ENCODE peak calls at places on chromosome 1, in nine cellular contexts. One of them, this sample, is unnamed.
A peak's percentile ranks its signal among the peaks of the same experiment; 100 is the strongest.

GRCh38 chr1:244863491-244864252 is 671 bp downstream of the HNRNPU start:
- DNase-seq in CD8-positive, alpha-beta T cell: no peak
- DNase-seq in HAP-1: no peak
- DNase-seq in thyroid gland: peak; percentile 33
- DNase-seq in body of pancreas: peak; percentile 45
- DNase-seq in pancreas: no peak
- DNase-seq in CD8-positive, alpha-beta memory T cell: no peak
- DNase-seq in psoas muscle: peak; percentile 58
- DNase-seq in lower lobe of right lung: peak; percentile 69
- DNase-seq in this sample: peak; percentile 37

GRCh38 chr1:153687346-153687745 is 8.9 kb downstream of the NPR1 start:
- DNase-seq in CD8-positive, alpha-beta T cell: no peak
- DNase-seq in HAP-1: no peak
- DNase-seq in thyroid gland: no peak
- DNase-seq in body of pancreas: no peak
- DNase-seq in pancreas: no peak
- DNase-seq in CD8-positive, alpha-beta memory T cell: no peak
- DNase-seq in psoas muscle: no peak
- DNase-seq in lower lobe of right lung: peak; percentile 30
- DNase-seq in this sample: no peak

GRCh38 chr1:109485001-109485400 is 1.3 kb downstream of the ATXN7L2 start:
- DNase-seq in CD8-positive, alpha-beta T cell: no peak
- DNase-seq in HAP-1: no peak
- DNase-seq in thyroid gland: no peak
- DNase-seq in body of pancreas: no peak
- DNase-seq in pancreas: no peak
- DNase-seq in CD8-positive, alpha-beta memory T cell: no peak
- DNase-seq in psoas muscle: no peak
- DNase-seq in lower lobe of right lung: no peak
- DNase-seq in this sample: no peak

GRCh38 chr1:235866207-235866912 is at the start of gene LYST:
- DNase-seq in CD8-positive, alpha-beta T cell: peak; percentile 69
- DNase-seq in HAP-1: peak; percentile 25
- DNase-seq in thyroid gland: peak; percentile 63
- DNase-seq in body of pancreas: peak; percentile 49
- DNase-seq in pancreas: no peak
- DNase-seq in CD8-positive, alpha-beta memory T cell: no peak
- DNase-seq in psoas muscle: no peak
- DNase-seq in lower lobe of right lung: peak; percentile 70
- DNase-seq in this sample: peak; percentile 26

GRCh38 chr1:222600274-222600673 is 10.5 kb upstream of the TAF1A start:
- DNase-seq in CD8-positive, alpha-beta T cell: no peak
- DNase-seq in HAP-1: no peak
- DNase-seq in thyroid gland: no peak
- DNase-seq in body of pancreas: no peak
- DNase-seq in pancreas: no peak
- DNase-seq in CD8-positive, alpha-beta memory T cell: no peak
- DNase-seq in psoas muscle: no peak
- DNase-seq in lower lobe of right lung: no peak
- DNase-seq in this sample: no peak

GRCh38 chr1:169031566-169032224 is 74.8 kb upstream of the ATP1B1 start:
- DNase-seq in CD8-positive, alpha-beta T cell: no peak
- DNase-seq in HAP-1: no peak
- DNase-seq in thyroid gland: peak; percentile 49
- DNase-seq in body of pancreas: no peak
- DNase-seq in pancreas: no peak
- DNase-seq in CD8-positive, alpha-beta memory T cell: no peak
- DNase-seq in psoas muscle: no peak
- DNase-seq in lower lobe of right lung: no peak
- DNase-seq in this sample: no peak

GRCh38 chr1:238272145-238272544 is 381.4 kb upstream of the ZP4 start:
- DNase-seq in CD8-positive, alpha-beta T cell: no peak
- DNase-seq in HAP-1: no peak
- DNase-seq in thyroid gland: no peak
- DNase-seq in body of pancreas: no peak
- DNase-seq in pancreas: no peak
- DNase-seq in CD8-positive, alpha-beta memory T cell: no peak
- DNase-seq in psoas muscle: no peak
- DNase-seq in lower lobe of right lung: no peak
- DNase-seq in this sample: no peak

GRCh38 chr1:9111957-9112356 is 16.9 kb downstream of the GPR157 start:
- DNase-seq in CD8-positive, alpha-beta T cell: no peak
- DNase-seq in HAP-1: no peak
- DNase-seq in thyroid gland: no peak
- DNase-seq in body of pancreas: no peak
- DNase-seq in pancreas: no peak
- DNase-seq in CD8-positive, alpha-beta memory T cell: no peak
- DNase-seq in psoas muscle: no peak
- DNase-seq in lower lobe of right lung: no peak
- DNase-seq in this sample: no peak

GRCh38 chr1:204417231-204417997 is 5.8 kb upstream of the PPP1R15B start:
- DNase-seq in CD8-positive, alpha-beta T cell: no peak
- DNase-seq in HAP-1: no peak
- DNase-seq in thyroid gland: peak; percentile 67
- DNase-seq in body of pancreas: peak; percentile 89
- DNase-seq in pancreas: peak; percentile 80
- DNase-seq in CD8-positive, alpha-beta memory T cell: no peak
- DNase-seq in psoas muscle: peak; percentile 45
- DNase-seq in lower lobe of right lung: peak; percentile 53
- DNase-seq in this sample: peak; percentile 63

GRCh38 chr1:47596328-47596727 is 158.5 kb downstream of the FOXD2 start:
- DNase-seq in CD8-positive, alpha-beta T cell: peak; percentile 5
- DNase-seq in HAP-1: no peak
- DNase-seq in thyroid gland: no peak
- DNase-seq in body of pancreas: no peak
- DNase-seq in pancreas: no peak
- DNase-seq in CD8-positive, alpha-beta memory T cell: no peak
- DNase-seq in psoas muscle: no peak
- DNase-seq in lower lobe of right lung: no peak
- DNase-seq in this sample: no peak

GRCh38 chr1:92094595-92094994 is 14.4 kb downstream of the BTBD8 start:
- DNase-seq in CD8-positive, alpha-beta T cell: no peak
- DNase-seq in HAP-1: no peak
- DNase-seq in thyroid gland: no peak
- DNase-seq in body of pancreas: no peak
- DNase-seq in pancreas: no peak
- DNase-seq in CD8-positive, alpha-beta memory T cell: no peak
- DNase-seq in psoas muscle: no peak
- DNase-seq in lower lobe of right lung: no peak
- DNase-seq in this sample: no peak

DNA sequence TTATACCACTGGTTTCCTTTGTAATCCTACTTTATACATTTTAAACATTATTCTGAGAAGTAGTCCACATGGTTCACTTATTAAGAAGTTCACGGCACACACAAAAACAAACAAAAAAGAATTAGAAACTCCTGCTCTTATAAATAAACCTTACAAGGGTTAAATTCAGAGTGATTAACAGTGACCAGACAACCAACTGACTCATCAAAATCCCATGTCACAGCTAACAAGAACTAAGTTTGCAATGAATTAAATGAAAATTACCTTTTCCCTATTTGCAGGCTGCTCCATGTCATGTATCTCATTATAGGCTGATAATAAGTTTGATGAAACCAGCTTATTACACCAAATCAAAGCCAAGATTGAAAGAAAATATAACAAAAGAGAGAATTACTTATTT is 77.5 kb downstream of the PUM1 start:
- DNase-seq in CD8-positive, alpha-beta T cell: no peak
- DNase-seq in HAP-1: no peak
- DNase-seq in thyroid gland: no peak
- DNase-seq in body of pancreas: no peak
- DNase-seq in pancreas: no peak
- DNase-seq in CD8-positive, alpha-beta memory T cell: no peak
- DNase-seq in psoas muscle: no peak
- DNase-seq in lower lobe of right lung: no peak
- DNase-seq in this sample: no peak
- H3K4me1 ChIP-seq in CD8-positive, alpha-beta T cell: peaks cover 13% of the 10 kb centered on the region
- H3K4me1 ChIP-seq in HAP-1: peaks cover 59% of the 10 kb centered on the region
- H3K4me1 ChIP-seq in thyroid gland: peaks cover 66% of the 10 kb centered on the region
- H3K4me1 ChIP-seq in body of pancreas: peaks cover 28% of the 10 kb centered on the region
- H3K4me1 ChIP-seq in pancreas: peaks cover 20% of the 10 kb centered on the region
- H3K4me1 ChIP-seq in CD8-positive, alpha-beta memory T cell: peaks cover 15% of the 10 kb centered on the region
- H3K4me1 ChIP-seq in psoas muscle: peaks cover 95% of the 10 kb centered on the region
- H3K4me1 ChIP-seq in lower lobe of right lung: peaks cover 33% of the 10 kb centered on the region
- H3K4me1 ChIP-seq in this sample: peaks cover 87% of the 10 kb centered on the region

DNA sequence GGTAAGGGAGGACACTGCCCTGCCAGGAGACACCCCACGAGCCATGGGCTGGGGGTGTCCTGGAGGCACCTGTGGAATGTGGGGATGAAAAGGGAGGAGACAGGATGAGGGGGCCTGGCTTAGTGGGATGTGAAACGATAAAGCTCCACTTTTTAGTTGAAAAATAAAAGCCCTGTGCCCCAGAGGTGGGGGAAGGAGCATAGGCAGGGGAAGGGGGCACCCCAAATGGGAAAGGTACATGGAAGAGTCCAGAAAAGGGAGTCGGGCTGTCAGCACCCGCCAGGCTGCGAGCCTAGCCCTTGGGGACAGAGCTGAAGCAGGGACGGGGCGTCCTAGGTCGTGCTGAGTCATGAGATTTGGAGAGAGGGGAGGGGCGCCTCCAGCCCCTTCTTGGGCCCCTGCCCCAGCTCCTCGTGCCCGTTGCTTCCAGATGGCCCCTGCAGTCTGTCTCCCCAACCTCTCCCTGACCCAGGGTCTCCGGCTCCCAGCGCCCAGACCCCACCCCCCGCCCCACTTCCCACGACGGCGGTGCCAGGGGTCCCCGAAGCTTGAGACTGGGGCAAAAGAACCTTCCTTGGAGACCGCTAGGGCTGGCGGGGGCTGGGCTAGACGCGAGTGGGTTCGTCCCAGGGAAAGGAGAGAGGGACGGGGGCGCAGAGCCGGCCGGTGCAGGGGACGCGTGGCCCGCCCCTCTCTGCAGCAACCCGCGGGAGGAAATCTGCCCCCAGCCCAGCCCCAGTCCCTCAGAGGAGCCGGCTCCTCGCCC is 795 bp downstream of the SYT2 start:
- DNase-seq in CD8-positive, alpha-beta T cell: no peak
- DNase-seq in HAP-1: no peak
- DNase-seq in thyroid gland: no peak
- DNase-seq in body of pancreas: no peak
- DNase-seq in pancreas: no peak
- DNase-seq in CD8-positive, alpha-beta memory T cell: no peak
- DNase-seq in psoas muscle: no peak
- DNase-seq in lower lobe of right lung: no peak
- DNase-seq in this sample: no peak
- H3K4me3 ChIP-seq in CD8-positive, alpha-beta T cell: no peak overlapping the region
- H3K4me3 ChIP-seq in HAP-1: peak overlapping the region; percentile 39
- H3K4me3 ChIP-seq in thyroid gland: no peak overlapping the region
- H3K4me3 ChIP-seq in body of pancreas: no peak overlapping the region
- H3K4me3 ChIP-seq in pancreas: peak overlapping the region; percentile 38
- H3K4me3 ChIP-seq in CD8-positive, alpha-beta memory T cell: no peak overlapping the region
- H3K4me3 ChIP-seq in psoas muscle: peak overlapping the region; percentile 60
- H3K4me3 ChIP-seq in lower lobe of right lung: peak overlapping the region; percentile 40
- H3K4me3 ChIP-seq in this sample: peak overlapping the region; percentile 31

DNA sequence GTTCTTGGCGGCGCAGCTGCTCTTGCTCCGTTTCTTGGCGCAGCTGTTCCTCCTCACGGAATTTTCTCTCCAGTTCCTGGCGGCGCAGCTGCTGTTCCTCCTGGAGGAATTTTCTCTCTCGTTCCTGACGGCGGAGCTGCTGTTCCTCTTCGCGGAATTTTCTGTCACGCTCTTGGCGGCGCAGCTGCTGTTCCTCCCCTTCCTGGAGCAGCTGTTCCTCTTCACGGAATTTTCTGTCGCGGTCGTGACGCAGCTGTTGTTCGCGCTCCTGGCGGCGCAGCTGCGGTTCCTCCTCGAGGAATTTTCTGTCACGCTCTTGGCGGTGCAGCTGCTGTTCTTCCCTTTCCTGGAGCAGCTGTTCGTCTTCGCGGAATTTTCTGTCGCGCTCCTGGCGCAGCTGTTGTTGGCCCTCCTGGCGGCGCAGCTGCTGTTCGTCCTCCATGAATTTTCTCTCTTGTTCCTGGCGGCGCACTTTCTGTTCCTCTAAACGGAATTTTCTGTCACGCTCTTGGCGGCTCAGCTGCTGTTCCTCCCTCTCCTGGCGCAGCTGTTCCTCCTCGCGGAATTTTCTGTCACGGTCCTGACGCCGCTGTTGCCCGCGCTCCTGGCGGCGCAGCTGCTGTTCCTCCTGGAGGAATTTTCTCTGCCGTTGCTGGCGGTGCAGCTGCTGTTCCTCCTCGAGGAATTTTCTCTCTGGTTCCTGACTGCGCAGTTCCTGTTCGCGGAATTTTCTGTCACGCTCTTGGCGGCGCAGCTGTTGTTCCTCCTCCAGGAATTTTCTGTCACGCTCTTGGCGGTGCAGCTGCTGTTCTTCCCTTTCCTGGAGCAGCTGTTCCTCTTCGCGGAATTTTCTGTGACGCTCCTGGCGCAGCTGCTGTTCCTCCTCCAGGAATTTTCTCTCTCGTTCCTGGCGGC is 7.0 kb downstream of the TCHH start:
- DNase-seq in CD8-positive, alpha-beta T cell: no peak
- DNase-seq in HAP-1: no peak
- DNase-seq in thyroid gland: no peak
- DNase-seq in body of pancreas: peak; percentile 9
- DNase-seq in pancreas: no peak
- DNase-seq in CD8-positive, alpha-beta memory T cell: no peak
- DNase-seq in psoas muscle: peak; percentile 18
- DNase-seq in lower lobe of right lung: no peak
- DNase-seq in this sample: no peak
- H3K4me1 ChIP-seq in CD8-positive, alpha-beta T cell: peaks cover 38% of the 10 kb centered on the region
- H3K4me1 ChIP-seq in HAP-1: no peaks in the 10 kb centered on the region
- H3K4me1 ChIP-seq in thyroid gland: peaks cover 38% of the 10 kb centered on the region
- H3K4me1 ChIP-seq in body of pancreas: peaks cover 54% of the 10 kb centered on the region
- H3K4me1 ChIP-seq in pancreas: peaks cover 6% of the 10 kb centered on the region
- H3K4me1 ChIP-seq in CD8-positive, alpha-beta memory T cell: peaks cover 21% of the 10 kb centered on the region
- H3K4me1 ChIP-seq in psoas muscle: no peaks in the 10 kb centered on the region
- H3K4me1 ChIP-seq in lower lobe of right lung: peaks cover 50% of the 10 kb centered on the region
- H3K4me1 ChIP-seq in this sample: peaks cover 5% of the 10 kb centered on the region

GRCh38 chr1:180156631-180157091 is 2.0 kb downstream of the QSOX1 start:
- DNase-seq in CD8-positive, alpha-beta T cell: no peak
- DNase-seq in HAP-1: no peak
- DNase-seq in thyroid gland: no peak
- DNase-seq in body of pancreas: no peak
- DNase-seq in pancreas: no peak
- DNase-seq in CD8-positive, alpha-beta memory T cell: no peak
- DNase-seq in psoas muscle: no peak
- DNase-seq in lower lobe of right lung: no peak
- DNase-seq in this sample: no peak

GRCh38 chr1:180158149-180159147 is 3.8 kb downstream of the QSOX1 start:
- DNase-seq in CD8-positive, alpha-beta T cell: no peak
- DNase-seq in HAP-1: no peak
- DNase-seq in thyroid gland: no peak
- DNase-seq in body of pancreas: peak; percentile 76
- DNase-seq in pancreas: peak; percentile 74
- DNase-seq in CD8-positive, alpha-beta memory T cell: no peak
- DNase-seq in psoas muscle: no peak
- DNase-seq in lower lobe of right lung: no peak
- DNase-seq in this sample: no peak

GRCh38 chr1:180157108-180157507 is 2.4 kb downstream of the QSOX1 start:
- DNase-seq in CD8-positive, alpha-beta T cell: no peak
- DNase-seq in HAP-1: no peak
- DNase-seq in thyroid gland: no peak
- DNase-seq in body of pancreas: no peak
- DNase-seq in pancreas: no peak
- DNase-seq in CD8-positive, alpha-beta memory T cell: no peak
- DNase-seq in psoas muscle: no peak
- DNase-seq in lower lobe of right lung: no peak
- DNase-seq in this sample: no peak

GRCh38 chr1:180156201-180156600 is 1.5 kb downstream of the QSOX1 start:
- DNase-seq in CD8-positive, alpha-beta T cell: no peak
- DNase-seq in HAP-1: no peak
- DNase-seq in thyroid gland: no peak
- DNase-seq in body of pancreas: no peak
- DNase-seq in pancreas: no peak
- DNase-seq in CD8-positive, alpha-beta memory T cell: no peak
- DNase-seq in psoas muscle: no peak
- DNase-seq in lower lobe of right lung: no peak
- DNase-seq in this sample: no peak

GRCh38 chr1:180157576-180158057 is 2.9 kb downstream of the QSOX1 start:
- DNase-seq in CD8-positive, alpha-beta T cell: no peak
- DNase-seq in HAP-1: no peak
- DNase-seq in thyroid gland: no peak
- DNase-seq in body of pancreas: peak; percentile 83
- DNase-seq in pancreas: peak; percentile 81
- DNase-seq in CD8-positive, alpha-beta memory T cell: no peak
- DNase-seq in psoas muscle: no peak
- DNase-seq in lower lobe of right lung: no peak
- DNase-seq in this sample: no peak
- H3K4me3 ChIP-seq in CD8-positive, alpha-beta T cell: no peak overlapping the region
- H3K4me3 ChIP-seq in HAP-1: no peak overlapping the region
- H3K4me3 ChIP-seq in thyroid gland: no peak overlapping the region
- H3K4me3 ChIP-seq in body of pancreas: no peak overlapping the region
- H3K4me3 ChIP-seq in pancreas: no peak overlapping the region
- H3K4me3 ChIP-seq in CD8-positive, alpha-beta memory T cell: no peak overlapping the region
- H3K4me3 ChIP-seq in psoas muscle: no peak overlapping the region
- H3K4me3 ChIP-seq in lower lobe of right lung: no peak overlapping the region
- H3K4me3 ChIP-seq in this sample: no peak overlapping the region